ENCODE peak calls at places on chromosomes 11 and 22, in five cellular contexts. K, L, I, S and D are unnamed samples.
A peak's percentile ranks its signal among the peaks of the same experiment; 100 is the strongest.

GRCh38 chr11:68380786-68381622 is 68.6 kb downstream of the LRP5 start:
- DNase-seq in I (peak; percentile 49), S (peak; percentile 11), L (no peak), K (no peak), D (peak; percentile 45)

GRCh38 chr22:43945632-43946390 is 9.4 kb upstream of the SAMM50 start:
- DNase-seq in K (peak; percentile 60), L (no peak), S (peak; percentile 59), I (peak; percentile 25), D (peak; percentile 35)

GRCh38 chr11:92808009-92808408 is 161.4 kb upstream of the MTNR1B start:
- DNase-seq in K (no peak), I (no peak), S (no peak), L (no peak), D (no peak)

GRCh38 chr11:58905141-58905715 is 34.1 kb upstream of the GLYATL1 start:
- DNase-seq in I (no peak), S (peak; percentile 70), L (no peak), K (peak; percentile 36), D (peak; percentile 20)

GRCh38 chr11:69144719-69145365 is 10.9 kb upstream of the SMIM38 start:
- DNase-seq in K (no peak), I (no peak), L (no peak), S (peak; percentile 70), D (no peak)

GRCh38 chr22:35380013-35380412 is 883 bp upstream of the HMOX1 start:
- DNase-seq in S (peak; percentile 17), L (no peak), K (no peak), I (no peak), D (no peak)

GRCh38 chr11:62171261-62171723 is 18.7 kb upstream of the SCGB1D1 start:
- DNase-seq in L (peak; percentile 87), I (peak; percentile 76), S (peak; percentile 66), K (peak; percentile 58), D (peak; percentile 75)

GRCh38 chr11:1840780-1841480 is 2.1 kb downstream of the TNNI2 start:
- DNase-seq in K (peak; percentile 18), I (no peak), S (no peak), L (no peak), D (peak; percentile 20)

GRCh38 chr22:49717322-49717919 is 110.3 kb downstream of the BRD1 start:
- DNase-seq in L (no peak), I (no peak), K (no peak), S (no peak), D (no peak)

GRCh38 chr22:17912942-17913704 is 111.2 kb downstream of the MICAL3 start:
- DNase-seq in I (no peak), L (no peak), S (no peak), K (peak; percentile 49), D (no peak)

GRCh38 chr22:17911312-17911705 is 113.1 kb downstream of the MICAL3 start:
- DNase-seq in L (no peak), S (no peak), I (no peak), K (no peak), D (no peak)

GRCh38 chr22:17911887-17912286 is 112.5 kb downstream of the MICAL3 start:
- DNase-seq in K (no peak), I (no peak), S (no peak), L (no peak), D (no peak)

GRCh38 chr22:17907731-17908051 is 116.7 kb downstream of the MICAL3 start:
- DNase-seq in I (no peak), K (no peak), L (no peak), S (no peak), D (no peak)

GRCh38 chr22:17910561-17911311 is 113.6 kb downstream of the MICAL3 start:
- DNase-seq in L (peak; percentile 80), K (peak; percentile 86), S (peak; percentile 91), I (peak; percentile 75), D (peak; percentile 79)
- H3K36me3 ChIP-seq in L (peaks cover 10% of the 10 kb centered on the region), K (peaks cover 8% of the 10 kb centered on the region), S (peaks cover 9% of the 10 kb centered on the region), I (no peaks in the 10 kb centered on the region), D (peaks cover 11% of the 10 kb centered on the region)

GRCh38 chr11:13357232-13357631 is 79.6 kb downstream of the BMAL1 start:
- DNase-seq in L (no peak), S (no peak), K (no peak), I (no peak), D (no peak)

GRCh38 chr11:13352711-13353110 is 75.1 kb downstream of the BMAL1 start:
- DNase-seq in L (no peak), S (no peak), K (no peak), I (no peak), D (no peak)

GRCh38 chr11:13355191-13355590 is 77.6 kb downstream of the BMAL1 start:
- DNase-seq in I (no peak), K (no peak), L (no peak), S (no peak), D (no peak)

GRCh38 chr11:13358871-13359270 is 81.3 kb downstream of the BMAL1 start:
- DNase-seq in S (peak; percentile 77), I (no peak), K (no peak), L (no peak), D (no peak)

DNA sequence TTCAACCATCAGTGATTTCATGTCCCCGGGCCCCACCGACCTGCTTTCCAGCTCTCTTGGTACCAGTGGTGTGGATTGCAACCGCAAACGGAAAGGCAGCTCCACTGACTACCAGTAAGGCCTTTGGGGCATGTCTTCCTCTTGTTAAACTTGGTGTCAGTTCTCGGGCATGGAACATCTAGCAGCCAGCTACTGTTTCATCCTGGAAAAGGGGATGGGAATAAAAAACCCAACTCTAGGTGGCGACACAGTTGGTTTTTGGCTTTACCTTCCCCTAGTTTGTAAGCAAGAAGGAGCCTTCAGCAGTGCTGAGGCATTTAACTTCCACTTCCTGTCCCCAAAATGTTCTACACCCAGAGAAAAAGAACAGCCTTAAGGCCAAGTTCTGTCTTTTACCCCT is 76.7 kb downstream of the BMAL1 start:
- DNase-seq in I (no peak), S (peak; percentile 29), L (no peak), K (no peak), D (no peak)
- TF ChIP-seq CTCF in I (no peak), S (peak; percentile 45), L (no peak), K (no peak), D (no peak)

GRCh38 chr11:114605370-114605769 is 9.8 kb upstream of the NXPE4 start:
- DNase-seq in S (no peak), I (no peak), K (no peak), L (no peak), D (no peak)
- H3K9me3 ChIP-seq in S (no peaks in the 10 kb centered on the region), I (no peaks in the 10 kb centered on the region), K (no peaks in the 10 kb centered on the region), L (no peaks in the 10 kb centered on the region), D (no peaks in the 10 kb centered on the region)

DNA sequence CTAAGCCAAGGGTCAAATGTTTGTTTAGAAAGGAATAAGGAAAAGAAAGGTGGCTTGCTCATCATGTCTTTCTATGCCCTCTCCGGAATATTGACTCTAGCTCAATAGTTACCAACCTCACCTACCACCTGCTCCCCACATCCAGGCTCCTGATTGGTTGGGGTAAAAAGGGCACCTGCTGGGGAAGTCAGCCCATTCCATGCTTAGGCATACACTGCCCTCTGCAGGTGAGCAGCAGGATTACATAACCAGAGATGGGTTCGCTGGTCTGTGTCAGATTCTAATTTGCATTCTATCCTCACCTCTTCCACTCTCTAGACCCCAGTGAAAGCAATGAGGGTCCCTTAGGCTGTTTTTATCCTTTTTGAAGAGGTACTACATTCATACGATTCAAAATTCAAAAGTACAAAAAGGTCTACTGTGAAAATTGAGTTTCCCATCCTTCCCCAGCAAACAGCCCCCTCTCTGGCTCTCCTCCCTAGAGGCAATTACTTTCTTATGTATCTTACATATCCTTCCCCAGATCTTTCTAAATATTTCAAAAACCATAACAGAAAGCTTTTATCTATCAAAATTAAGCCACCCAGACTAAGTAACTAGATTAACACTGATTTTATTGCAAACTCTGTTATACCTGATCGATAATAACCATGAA is 98.0 kb upstream of the ASPHD2 start:
- DNase-seq in I (no peak), L (no peak), S (peak; percentile 23), K (no peak), D (peak; percentile 12)
- H3K36me3 ChIP-seq in I (no peaks in the 10 kb centered on the region), L (no peaks in the 10 kb centered on the region), S (no peaks in the 10 kb centered on the region), K (no peaks in the 10 kb centered on the region), D (no peaks in the 10 kb centered on the region)

GRCh38 chr11:28697920-28698827 is 590.0 kb downstream of the METTL15 start:
- DNase-seq in K (peak; percentile 28), I (no peak), S (peak; percentile 61), L (no peak), D (no peak)
- TF ChIP-seq CTCF in K (peak; percentile 64), I (peak; percentile 35), S (peak; percentile 78), L (peak; percentile 62), D (peak; percentile 83)

GRCh38 chr11:73510106-73510505 is 87.8 kb downstream of the FAM168A start:
- DNase-seq in S (no peak), I (no peak), K (no peak), L (no peak), D (no peak)

GRCh38 chr11:73507086-73507485 is 90.8 kb downstream of the FAM168A start:
- DNase-seq in I (no peak), L (no peak), S (peak; percentile 72), K (no peak), D (no peak)

GRCh38 chr11:73508243-73509176 is 89.4 kb downstream of the FAM168A start:
- DNase-seq in K (no peak), S (no peak), L (no peak), I (no peak), D (no peak)

GRCh38 chr11:73509188-73509587 is 88.7 kb downstream of the FAM168A start:
- DNase-seq in K (no peak), S (no peak), L (no peak), I (no peak), D (no peak)

DNA sequence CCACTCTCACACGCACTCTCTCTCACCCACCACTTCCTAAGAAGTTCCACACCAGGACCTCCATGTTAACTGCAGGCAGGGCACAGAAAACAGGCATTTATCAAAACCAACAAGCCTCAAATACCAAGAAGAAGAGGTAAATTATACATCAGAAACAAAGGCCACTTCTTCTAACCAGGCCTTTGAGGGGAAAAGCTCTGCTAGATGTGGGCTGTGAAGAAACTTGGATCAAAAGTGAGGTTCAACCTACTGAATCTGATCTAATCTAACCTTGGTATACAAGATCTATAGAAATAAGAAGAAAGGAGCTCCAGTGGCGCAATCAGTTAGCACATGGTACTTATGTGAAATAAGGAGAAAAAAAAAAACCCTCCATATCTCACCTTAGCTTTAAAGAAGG is 91.9 kb downstream of the FAM168A start:
- DNase-seq in S (no peak), K (no peak), I (no peak), L (no peak), D (no peak)
- H3K9me3 ChIP-seq in S (peaks cover 2% of the 10 kb centered on the region), K (peaks cover 10% of the 10 kb centered on the region), I (no peaks in the 10 kb centered on the region), L (no peaks in the 10 kb centered on the region), D (peaks cover 16% of the 10 kb centered on the region)

DNA sequence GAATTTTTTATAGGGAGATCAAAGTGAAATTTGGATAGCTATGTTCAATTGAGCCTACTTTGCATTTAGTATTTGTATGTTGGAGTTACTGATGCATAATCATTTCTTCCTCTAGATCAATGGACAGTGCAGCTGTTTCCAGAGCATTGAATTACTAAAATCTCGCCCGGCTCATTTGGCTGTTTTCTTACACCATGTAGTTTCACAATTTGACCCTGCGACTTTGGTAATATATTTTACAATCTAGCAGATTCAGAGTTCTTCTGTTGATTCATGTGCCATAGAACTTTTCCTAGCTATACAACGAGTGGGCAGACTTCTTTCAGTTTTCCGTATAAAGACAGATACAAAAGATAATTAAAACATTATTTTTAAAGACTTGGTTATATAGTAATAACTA is 70.0 kb upstream of the GRIK4 start:
- DNase-seq in I (no peak), S (no peak), L (no peak), K (no peak), D (no peak)
- H3K36me3 ChIP-seq in I (no peaks in the 10 kb centered on the region), S (peaks cover 35% of the 10 kb centered on the region), L (peaks cover 59% of the 10 kb centered on the region), K (peaks cover 99% of the 10 kb centered on the region), D (peaks cover 11% of the 10 kb centered on the region)